ENCODE peak calls at places on chromosomes 2 and 18, in four cellular contexts. Q is brain microvascular endothelial cell, W is body of pancreas, M is stomach. K is an unnamed sample.

GRCh38 chr2:58604096-58604495 is 363.0 kb upstream of the FANCL start:
- DNase-seq in W (no peak), Q (no peak), M (no peak), K (no peak)

GRCh38 chr2:195710407-195710806 is 53.4 kb downstream of the SLC39A10 start:
- DNase-seq in W (no peak), Q (no peak), M (no peak), K (no peak)

GRCh38 chr2:27282892-27283291 is 663 bp downstream of the TRIM54 start:
- DNase-seq in Q (no peak), W (no peak), M (no peak), K (no peak)

GRCh38 chr2:226792155-226792871 is 7.3 kb downstream of the IRS1 start:
- DNase-seq in W (no peak), M (no peak), Q (no peak), K (no peak)

GRCh38 chr2:171318463-171318934 is 115.3 kb downstream of the METTL8 start:
- DNase-seq in M (no peak), W (no peak), Q (no peak), K (peak)

GRCh38 chr2:141957827-141958440 is 172.9 kb downstream of the LRP1B start:
- DNase-seq in Q (no peak), W (no peak), M (no peak), K (no peak)

GRCh38 chr2:26017464-26018183 is 16.3 kb upstream of the RAB10 start:
- DNase-seq in W (no peak), Q (no peak), M (no peak), K (no peak)

GRCh38 chr18:58367425-58368140 is 261.3 kb downstream of the ALPK2 start:
- DNase-seq in M (no peak), Q (no peak), W (no peak), K (no peak)

GRCh38 chr2:100470898-100471514 is 724 bp downstream of the NMS start:
- DNase-seq in W (no peak), Q (peak), M (no peak), K (peak)

GRCh38 chr18:63155169-63155852 is 164.3 kb downstream of the BCL2 start:
- DNase-seq in W (peak), M (peak), Q (no peak), K (peak)

GRCh38 chr2:3223080-3223923 is 154.3 kb downstream of the EIPR1 start:
- DNase-seq in Q (peak), M (no peak), W (no peak), K (peak)

GRCh38 chr2:134120160-134120717 is 133.6 kb upstream of the MGAT5 start:
- DNase-seq in Q (no peak), M (no peak), W (peak), K (no peak)

GRCh38 chr2:28521663-28522062 is 25.8 kb downstream of the PLB1 start:
- DNase-seq in M (no peak), Q (no peak), W (no peak), K (peak)

GRCh38 chr2:70978388-70979357 is at the start of gene ANKRD53:
- DNase-seq in Q (no peak), W (peak), M (peak), K (peak)

GRCh38 chr2:98175811-98176210 is 88.8 kb downstream of the VWA3B start:
- DNase-seq in M (no peak), W (no peak), Q (no peak), K (no peak)

GRCh38 chr2:236557894-236558532 is 11.6 kb upstream of the ACKR3 start:
- DNase-seq in M (no peak), W (no peak), Q (no peak), K (peak)

GRCh38 chr2:5742126-5742525 is 49.9 kb downstream of the SOX11 start:
- DNase-seq in W (no peak), Q (no peak), M (no peak), K (no peak)

GRCh38 chr2:199462167-199462976 is 4.6 kb upstream of the SATB2 start:
- DNase-seq in Q (no peak), M (no peak), W (no peak), K (peak)
- H3K27ac ChIP-seq in Q (no peak), M (no peak), W (no peak), K (no peak)

DNA sequence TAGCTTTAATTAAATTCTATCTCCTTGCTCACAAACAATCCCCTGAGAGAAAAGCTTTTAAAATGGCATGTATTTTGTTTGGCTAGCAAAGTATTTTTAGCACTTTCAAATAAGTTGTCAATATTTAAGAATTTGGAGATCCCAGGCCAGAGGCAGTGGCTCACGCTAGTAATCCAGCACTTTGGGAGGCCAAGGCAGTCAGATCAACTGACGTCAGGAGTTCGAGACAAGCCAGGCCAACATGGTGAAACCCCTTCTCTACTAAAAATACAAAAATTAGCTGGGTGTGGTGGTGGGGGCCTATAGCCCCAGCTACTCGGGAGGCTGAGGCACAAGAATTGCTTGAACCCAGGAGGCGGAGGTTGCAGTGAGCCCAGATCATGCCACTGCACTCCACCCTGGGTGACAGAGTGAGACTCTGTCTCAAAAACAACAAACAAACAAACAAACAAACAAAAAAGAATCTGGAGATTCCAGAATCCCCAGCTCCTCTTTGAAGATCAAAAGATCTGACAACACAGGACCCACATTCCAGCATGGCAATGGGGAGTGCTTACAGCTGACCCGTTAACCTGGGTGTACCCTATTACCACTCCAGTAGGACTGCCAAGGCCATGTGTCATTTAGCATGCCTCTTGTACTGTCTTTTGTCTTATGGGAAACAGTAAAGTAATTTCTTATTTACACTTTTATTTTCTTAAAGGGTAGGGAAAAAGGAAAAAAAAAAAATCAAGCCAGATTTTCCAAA is 21.9 kb downstream of the SLC40A1 start:
- DNase-seq in Q (no peak), M (no peak), W (no peak), K (no peak)
- H3K27ac ChIP-seq in Q (no peak), M (peak), W (no peak), K (no peak)

DNA sequence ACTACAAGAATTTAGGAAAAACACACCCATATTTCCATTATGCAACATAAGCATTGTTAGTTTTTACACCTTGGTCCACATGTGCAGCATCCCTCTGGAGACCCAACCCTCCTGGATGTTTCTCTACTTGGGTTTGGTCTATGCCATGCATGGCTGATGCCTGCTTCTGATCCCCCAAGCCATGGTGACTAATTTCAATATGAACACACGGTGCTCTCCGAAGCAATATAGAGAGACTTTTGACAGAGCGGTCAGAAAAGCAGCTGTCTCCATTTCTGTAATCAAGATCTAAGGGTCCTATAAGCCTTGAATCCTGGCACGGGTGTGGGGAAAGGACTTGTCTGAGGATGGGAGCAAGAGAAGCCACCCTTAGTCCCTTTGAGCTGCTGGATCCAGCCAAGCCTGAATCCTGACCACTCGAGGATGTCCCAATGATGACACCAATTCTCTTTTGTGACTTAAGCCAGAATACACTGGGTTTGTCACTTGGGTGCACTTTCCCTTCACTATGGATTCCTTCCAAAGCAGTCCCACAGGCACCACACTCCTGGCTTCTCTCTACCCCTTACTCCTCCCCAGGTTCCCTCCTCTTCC is 91.5 kb downstream of the ACTR2 start:
- DNase-seq in Q (no peak), M (no peak), W (no peak), K (no peak)
- H3K27ac ChIP-seq in Q (peak), M (peak), W (no peak), K (no peak)

DNA sequence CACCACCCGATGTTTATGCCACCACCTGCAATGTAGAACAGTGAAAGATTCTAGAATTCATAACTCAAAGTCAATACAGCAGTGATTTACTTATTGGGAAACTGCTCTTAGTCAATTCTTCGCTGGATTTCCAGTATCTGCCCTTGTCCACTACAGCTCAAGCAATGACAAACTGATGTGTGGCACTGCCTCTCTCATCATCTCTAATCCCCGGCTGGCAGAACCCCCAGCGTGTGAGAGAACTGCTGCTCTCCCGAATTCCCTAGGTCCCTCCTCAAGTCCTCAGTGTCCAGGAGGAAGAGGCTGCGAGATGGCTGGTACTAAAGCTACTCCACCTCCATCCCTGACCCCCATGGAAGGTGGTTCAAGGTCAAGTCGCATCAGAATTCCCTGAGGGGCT is 1.6 kb downstream of the TXNL4A start:
- DNase-seq in M (no peak), W (no peak), Q (no peak), K (no peak)
- H3K27ac ChIP-seq in M (peak), W (no peak), Q (no peak), K (no peak)

DNA sequence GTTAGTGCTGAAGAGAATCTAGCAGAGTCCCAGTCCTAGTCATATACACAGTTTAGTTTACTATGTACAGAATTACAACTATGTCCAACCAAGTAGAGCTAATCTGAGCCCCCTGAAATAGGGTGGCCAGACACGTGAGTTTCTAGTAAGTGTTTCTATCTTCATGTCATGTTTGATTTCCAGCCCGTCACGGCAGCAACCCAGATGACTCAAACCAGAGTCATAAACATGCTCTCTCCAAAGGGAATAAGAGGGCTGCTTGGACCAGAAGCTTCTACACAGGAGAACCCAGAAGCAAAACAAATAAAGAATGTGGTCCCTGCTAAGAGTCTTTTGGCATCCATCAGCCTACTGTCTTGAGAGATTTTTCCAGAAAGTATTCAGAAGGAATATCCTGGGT is 64.9 kb upstream of the WIPF1 start:
- DNase-seq in W (no peak), Q (peak), M (no peak), K (no peak)
- H3K27ac ChIP-seq in W (no peak), Q (no peak), M (peak), K (no peak)

DNA sequence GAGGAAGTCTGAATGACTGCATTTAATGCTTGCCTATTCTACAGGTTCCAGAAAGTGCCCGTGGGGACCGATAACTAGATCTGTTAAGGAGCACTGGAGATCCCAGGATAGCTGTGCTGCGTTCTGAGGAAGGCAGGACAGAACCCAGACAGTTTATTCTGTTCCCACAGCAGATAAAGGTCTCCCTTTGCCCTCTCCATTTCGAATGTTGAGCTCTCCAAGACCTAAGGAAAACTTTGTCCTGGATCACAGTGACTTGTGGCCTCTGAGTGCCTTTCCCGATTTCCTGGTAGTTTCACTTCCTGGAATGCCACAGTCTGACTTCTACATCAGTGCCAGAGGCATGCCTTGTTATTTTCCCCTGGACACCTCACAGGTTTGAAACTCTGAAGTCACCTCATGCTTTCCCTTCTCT is 50.1 kb upstream of the ZFP36L2 start:
- DNase-seq in M (no peak), W (no peak), Q (no peak), K (no peak)
- H3K27ac ChIP-seq in M (peak), W (peak), Q (no peak), K (no peak)

DNA sequence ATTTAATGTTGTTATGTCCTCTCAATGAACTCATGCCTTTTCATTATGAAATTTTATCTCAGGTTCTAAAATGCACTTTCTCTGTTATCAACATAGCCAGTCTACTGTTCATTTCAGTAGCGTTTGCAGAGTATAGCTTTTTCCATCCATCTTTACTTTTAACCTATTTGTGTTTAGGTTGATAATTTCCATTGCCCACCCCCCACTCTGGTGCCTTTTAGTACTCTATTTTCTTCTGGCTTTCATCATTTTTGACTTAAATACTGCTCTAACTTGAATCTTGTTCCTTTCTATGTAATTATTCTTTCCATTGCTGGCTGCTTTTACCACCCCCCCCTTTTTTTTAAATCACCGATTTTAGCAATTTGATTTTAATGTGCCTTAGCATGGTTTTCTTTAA is 585.0 kb upstream of the LRATD1 start:
- DNase-seq in Q (no peak), M (no peak), W (no peak), K (no peak)
- H3K27ac ChIP-seq in Q (no peak), M (no peak), W (no peak), K (no peak)

K was measured in testis.